ENCODE peak calls at places on chromosomes 5 and 9, in ten cellular contexts. O, A, Q, G, L, Z, T, W, C and X are unnamed samples.

GRCh38 chr5:57986746-57987145 is 473.1 kb downstream of the PLK2 start:
- DNase-seq in W (no peak), O (peak), G (no peak), A (peak), L (no peak), Q (no peak), T (peak), Z (peak), C (no peak), X (no peak)

GRCh38 chr5:181050016-181050415 is 9.9 kb downstream of the BTNL9 start:
- DNase-seq in Z (no peak), L (no peak), T (no peak), C (no peak), A (no peak), O (no peak), G (no peak), W (no peak), Q (no peak), X (no peak)

GRCh38 chr5:132840896-132841818 is 10.7 kb upstream of the SHROOM1 start:
- DNase-seq in G (no peak), W (no peak), O (no peak), Q (no peak), Z (no peak), T (peak), C (no peak), L (peak), A (peak), X (no peak)

GRCh38 chr5:492314-492893 is 31.8 kb downstream of the SLC9A3 start:
- DNase-seq in W (no peak), A (no peak), G (no peak), C (no peak), L (no peak), Z (no peak), T (no peak), O (no peak), Q (no peak), X (no peak)

GRCh38 chr9:136222166-136222895 is 17.4 kb upstream of the LHX3 start:
- DNase-seq in G (no peak), T (no peak), C (no peak), W (no peak), L (no peak), A (no peak), O (no peak), Z (no peak), Q (no peak), X (no peak)

GRCh38 chr5:79318935-79319614 is 83.1 kb downstream of the JMY start:
- DNase-seq in L (no peak), W (no peak), A (peak), T (peak), G (peak), O (no peak), Z (no peak), C (no peak), Q (no peak), X (no peak)

GRCh38 chr5:122501087-122501435 is 189.0 kb downstream of the SNCAIP start:
- DNase-seq in Z (no peak), L (no peak), T (no peak), G (no peak), O (no peak), C (no peak), W (no peak), Q (no peak), A (peak), X (no peak)

GRCh38 chr5:180598797-180599589 is 7.7 kb upstream of the SCGB3A1 start:
- DNase-seq in Q (no peak), L (no peak), G (no peak), T (no peak), Z (no peak), A (no peak), O (no peak), W (no peak), C (no peak), X (no peak)

GRCh38 chr5:153907170-153907775 is 131.4 kb downstream of the FAM114A2 start:
- DNase-seq in L (no peak), T (no peak), G (no peak), C (no peak), O (no peak), W (no peak), A (no peak), Q (no peak), Z (no peak), X (no peak)

GRCh38 chr5:9852686-9853085 is 222.5 kb upstream of the TAS2R1 start:
- DNase-seq in Q (no peak), Z (no peak), A (peak), C (no peak), W (no peak), O (no peak), G (no peak), T (peak), L (no peak), X (no peak)

GRCh38 chr9:106588601-106589000 is 274.4 kb upstream of the ZNF462 start:
- DNase-seq in C (no peak), W (no peak), A (peak), L (no peak), T (peak), Q (no peak), O (no peak), G (no peak), Z (no peak), X (no peak)

GRCh38 chr9:133569891-133570651 is 35.6 kb downstream of the ADAMTSL2 start:
- DNase-seq in Z (no peak), Q (no peak), G (no peak), O (no peak), T (no peak), A (no peak), C (no peak), L (no peak), W (no peak), X (no peak)

GRCh38 chr5:119032653-119033052 is 38.2 kb upstream of the DMXL1 start:
- DNase-seq in A (no peak), L (no peak), Q (no peak), Z (no peak), O (no peak), W (no peak), G (no peak), T (no peak), C (no peak), X (no peak)